ENCODE peak calls at places on chromosomes 11 and 22, in ten cellular contexts. C is tibial nerve, E is H9, P is H1, I is neural progenitor cell, L is fibroblast of lung, R is adrenal gland, U is upper lobe of right lung, G is AG04450, O is endodermal cell. B is an unnamed sample. For H3K9me3, the result is how much of the 10 kb centered on the place peaks cover.

GRCh38 chr22:39254789-39255298 is 10.1 kb upstream of the PDGFB start:
- DNase-seq in C (no peak), E (no peak), P (no peak), I (no peak), L (peak), R (no peak), U (no peak), G (no peak), O (peak), B (no peak)

GRCh38 chr11:36711104-36711825 is 113.2 kb upstream of the RAG2 start:
- DNase-seq in C (no peak), E (no peak), P (no peak), I (no peak), L (no peak), R (no peak), U (no peak), G (no peak), O (peak), B (no peak)

GRCh38 chr11:76935030-76935429 is 74.3 kb downstream of the ACER3 start:
- DNase-seq in C (no peak), E (no peak), P (no peak), I (peak), L (no peak), R (no peak), U (no peak), G (no peak), O (no peak), B (no peak)

GRCh38 chr11:41665633-41666032 is 206.2 kb upstream of the LRRC4C start:
- DNase-seq in C (no peak), E (no peak), P (no peak), I (no peak), L (peak), R (peak), U (no peak), G (no peak), O (no peak), B (no peak)

GRCh38 chr11:12497431-12497830 is 120.1 kb downstream of the PARVA start:
- DNase-seq in C (no peak), E (no peak), P (no peak), I (no peak), L (no peak), R (peak), U (no peak), G (no peak), O (no peak), B (no peak)

GRCh38 chr11:6440906-6441358 is at the start of gene HPX:
- DNase-seq in C (no peak), E (no peak), P (no peak), I (no peak), L (no peak), R (no peak), U (no peak), G (no peak), O (no peak), B (no peak)

GRCh38 chr22:48824673-48825651 is 1002.7 kb downstream of the BRD1 start:
- DNase-seq in C (no peak), E (no peak), P (no peak), I (no peak), L (peak), R (no peak), U (peak), G (no peak), O (peak), B (no peak)

GRCh38 chr11:65487467-65488272 is 11.2 kb upstream of the MALAT1 start:
- DNase-seq in C (peak), E (peak), P (peak), I (peak), L (peak), R (peak), U (peak), G (peak), O (peak), B (peak)

GRCh38 chr22:49960967-49961600 is 512 bp downstream of the PIM3 start:
- DNase-seq in C (no peak), E (no peak), P (no peak), I (peak), L (peak), R (peak), U (peak), G (no peak), O (peak), B (peak)

GRCh38 chr11:131658414-131658813 is 288.0 kb downstream of the NTM start:
- DNase-seq in C (no peak), E (no peak), P (no peak), I (no peak), L (peak), R (peak), U (no peak), G (no peak), O (peak), B (no peak)

GRCh38 chr11:101516546-101516945 is 67.3 kb downstream of the TRPC6 start:
- DNase-seq in C (no peak), E (peak), P (peak), I (no peak), L (no peak), R (no peak), U (no peak), G (no peak), O (peak), B (no peak)

GRCh38 chr11:1589996-1590395 is 4.9 kb upstream of the KRTAP5-1 start:
- DNase-seq in C (no peak), E (no peak), P (no peak), I (no peak), L (no peak), R (no peak), U (no peak), G (no peak), O (no peak), B (no peak)

GRCh38 chr11:110812334-110812733 is 100.1 kb upstream of the ARHGAP20 start:
- DNase-seq in C (no peak), E (no peak), P (no peak), I (no peak), L (no peak), R (no peak), U (no peak), G (no peak), O (no peak), B (no peak)
- H3K27ac ChIP-seq in C (peak), E (no peak), P (no peak), I (no peak), L (no peak), R (no peak), U (no peak), G (no peak), O (no peak), B (no peak)

GRCh38 chr11:29842061-29842460 is 174.8 kb downstream of the KCNA4 start:
- DNase-seq in C (no peak), E (no peak), P (no peak), I (no peak), L (no peak), R (no peak), U (no peak), G (no peak), O (no peak), B (no peak)

DNA sequence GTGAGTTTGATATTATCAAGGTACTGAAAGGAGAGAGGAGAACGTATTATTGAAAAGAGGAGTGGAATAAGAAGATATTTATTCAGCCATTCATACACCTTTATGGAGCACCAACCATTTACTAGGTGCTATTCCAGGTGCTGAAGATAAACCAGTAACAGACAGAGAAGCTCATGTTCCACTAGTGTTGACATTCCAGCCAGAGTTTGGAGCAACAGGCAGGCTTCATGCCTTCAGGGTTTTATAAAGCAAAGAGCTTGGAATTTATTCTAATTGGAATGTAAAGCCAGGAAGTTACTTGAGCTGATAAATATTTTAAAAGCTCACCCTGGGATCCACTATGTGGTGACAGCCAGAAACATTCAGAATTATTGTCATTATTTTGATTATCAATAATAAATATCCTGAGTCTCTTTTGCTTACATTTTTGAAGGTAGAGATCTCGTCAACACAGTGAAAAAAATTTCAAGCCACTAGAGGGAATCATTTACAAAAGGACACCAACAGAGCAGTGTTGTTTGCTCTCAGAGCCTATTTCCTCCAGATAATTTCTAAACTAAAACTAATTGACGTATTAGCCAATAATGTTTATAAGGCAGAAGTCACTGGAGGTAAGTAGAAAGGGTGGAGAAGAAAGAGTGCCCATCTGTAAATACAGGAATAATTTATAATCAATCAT is 172.0 kb downstream of the KCNA4 start:
- DNase-seq in C (no peak), E (no peak), P (no peak), I (no peak), L (no peak), R (no peak), U (no peak), G (no peak), O (no peak), B (no peak)
- TF ChIP-seq CTCF in C (no peak), E (peak), P (peak), I (peak), L (no peak), R (no peak), U (no peak), G (no peak), O (peak), B (no peak)

DNA sequence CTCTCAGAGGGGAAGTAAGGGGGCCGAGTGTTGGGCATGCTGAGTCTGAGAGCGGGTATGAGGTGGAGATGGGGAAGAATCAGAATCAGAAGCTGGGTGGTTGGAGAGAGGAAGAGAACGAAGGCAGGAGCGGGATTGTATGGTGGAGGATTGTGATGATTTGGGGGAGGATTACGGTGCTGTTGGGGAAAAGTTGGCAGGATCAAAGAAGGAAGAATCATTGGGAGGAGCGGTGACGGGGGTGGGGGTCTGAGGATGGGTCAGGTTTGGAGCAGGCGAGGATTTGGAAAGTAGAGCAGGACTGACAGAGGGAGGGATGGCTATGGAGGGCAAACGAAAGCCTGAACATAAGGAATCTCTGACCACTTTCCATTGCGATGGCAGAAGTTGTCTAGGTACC is 22.1 kb downstream of the ZNF195 start:
- DNase-seq in C (no peak), E (no peak), P (no peak), I (no peak), L (no peak), R (no peak), U (no peak), G (no peak), O (no peak), B (no peak)
- H3K9me3 ChIP-seq in C (under half), E (under half), P (half or more), I (under half), L (under half), R (under half), U (half or more), G (half or more), O (half or more), B (under half)

GRCh38 chr11:15969281-15969680 is 387.1 kb downstream of the SOX6 start:
- DNase-seq in C (peak), E (no peak), P (no peak), I (no peak), L (peak), R (peak), U (no peak), G (peak), O (peak), B (peak)
- H3K27ac ChIP-seq in C (peak), E (no peak), P (no peak), I (no peak), L (peak), R (no peak), U (peak), G (peak), O (no peak), B (no peak)

GRCh38 chr11:86990520-86990919 is 35.3 kb upstream of the FZD4 start:
- DNase-seq in C (no peak), E (no peak), P (peak), I (peak), L (peak), R (no peak), U (no peak), G (no peak), O (peak), B (no peak)
- TF ChIP-seq CTCF in C (no peak), E (no peak), P (no peak), I (no peak), L (no peak), R (no peak), U (no peak), G (no peak), O (no peak), B (no peak)

GRCh38 chr11:122183933-122184332 is 67.9 kb upstream of the BLID start:
- DNase-seq in C (no peak), E (no peak), P (no peak), I (no peak), L (no peak), R (no peak), U (no peak), G (no peak), O (no peak), B (no peak)
- H3K9me3 ChIP-seq in C (under half), E (under half), P (under half), I (under half), L (under half), R (under half), U (under half), G (under half), O (under half), B (under half)

DNA sequence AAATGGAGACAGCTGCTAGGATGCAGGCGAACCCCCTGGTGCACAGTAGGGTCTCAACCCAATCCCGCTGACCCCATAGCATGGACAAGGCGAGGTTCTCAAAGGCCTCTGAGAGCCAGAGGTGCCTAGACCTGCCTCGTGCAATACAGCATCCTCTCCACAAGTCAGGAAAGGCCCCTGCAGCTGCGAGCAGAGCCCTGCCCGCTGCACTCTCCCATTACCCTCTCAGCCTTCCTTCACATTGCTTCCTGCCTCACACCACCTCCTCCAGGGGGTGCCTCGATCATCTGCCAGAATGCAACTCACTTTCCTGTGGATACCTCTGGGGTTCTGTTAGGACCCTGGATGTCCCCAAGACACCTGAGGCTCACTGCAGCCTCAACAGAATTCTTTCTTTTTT is 42.8 kb upstream of the TCF20 start:
- DNase-seq in C (no peak), E (no peak), P (no peak), I (no peak), L (no peak), R (no peak), U (no peak), G (no peak), O (peak), B (no peak)
- H3K27ac ChIP-seq in C (no peak), E (no peak), P (no peak), I (no peak), L (no peak), R (no peak), U (no peak), G (no peak), O (no peak), B (no peak)

DNA sequence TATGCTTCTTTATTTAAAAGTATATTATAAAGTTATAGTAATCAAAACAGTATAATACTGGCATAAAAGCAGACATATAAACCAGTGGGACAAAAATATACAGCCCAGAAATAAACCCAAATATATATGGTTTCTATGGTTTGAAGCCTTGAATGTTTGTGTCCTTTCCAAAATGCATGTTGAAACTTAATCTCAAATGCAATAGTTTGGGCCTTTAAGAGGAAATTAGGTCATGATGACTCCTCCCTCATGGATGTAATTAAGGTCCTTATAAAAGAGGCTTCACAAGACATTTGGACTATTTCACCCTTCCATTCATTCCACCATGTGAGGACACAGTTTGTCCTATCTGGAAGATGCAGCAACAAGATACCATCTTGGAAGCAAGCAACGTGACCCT is at the start of gene MS4A6E:
- DNase-seq in C (no peak), E (no peak), P (no peak), I (no peak), L (no peak), R (no peak), U (no peak), G (no peak), O (no peak), B (no peak)
- TF ChIP-seq CTCF in C (no peak), E (no peak), P (no peak), I (no peak), L (no peak), R (no peak), U (no peak), G (no peak), O (no peak), B (no peak)

B was measured in WERI-Rb-1.